ENCODE peak calls at places on chromosome 11, in seven cellular contexts. Q is neural progenitor cell; R is CD8-positive, alpha-beta T cell; U is HAP-1; S is right lobe of liver; V is IMR-90; K is sigmoid colon. E is an unnamed sample.

GRCh38 chr11:111391328-111392124 is 12.5 kb upstream of the POU2AF1 start:
- DNase-seq in K (no peak), V (no peak), R (no peak), Q (no peak), U (no peak), S (no peak), E (no peak)

GRCh38 chr11:34941688-34942087 is 25.3 kb downstream of the PDHX start:
- DNase-seq in V (no peak), Q (no peak), K (no peak), S (no peak), U (no peak), R (no peak), E (no peak)

GRCh38 chr11:11982975-11983374 is 25.5 kb downstream of the DKK3 start:
- DNase-seq in R (no peak), U (no peak), Q (no peak), K (no peak), S (no peak), V (peak; percentile 75), E (no peak)

GRCh38 chr11:111412293-111412692 is 33.2 kb upstream of the POU2AF1 start:
- DNase-seq in V (no peak), S (no peak), K (no peak), Q (no peak), R (no peak), U (no peak), E (no peak)

GRCh38 chr11:36411202-36411640 is 98.9 kb downstream of the TRAF6 start:
- DNase-seq in Q (no peak), K (no peak), S (no peak), V (no peak), R (no peak), U (no peak), E (no peak)

GRCh38 chr11:67671211-67671520 is 3.3 kb downstream of the ALDH3B2 start:
- DNase-seq in V (no peak), S (no peak), K (no peak), R (no peak), Q (no peak), U (no peak), E (no peak)

GRCh38 chr11:68099474-68100405 is 21.4 kb downstream of the CHKA start:
- DNase-seq in R (peak; percentile 62), K (no peak), V (no peak), Q (no peak), U (no peak), S (peak; percentile 79), E (no peak)

GRCh38 chr11:97722065-97722464 is 1298.7 kb upstream of the CNTN5 start:
- DNase-seq in K (no peak), V (peak; percentile 89), Q (no peak), S (no peak), U (no peak), R (no peak), E (peak; percentile 84)

GRCh38 chr11:36364551-36364950 is 68.5 kb downstream of the PRR5L start:
- DNase-seq in S (no peak), U (no peak), K (no peak), R (no peak), V (no peak), Q (no peak), E (no peak)

GRCh38 chr11:11284481-11284880 is 68.6 kb downstream of the CSNK2A3 start:
- DNase-seq in S (no peak), U (no peak), K (peak; percentile 4), R (no peak), Q (no peak), V (no peak), E (no peak)

GRCh38 chr11:11620251-11620965 is 1.4 kb downstream of the GALNT18 start:
- DNase-seq in R (no peak), U (peak; percentile 52), K (peak; percentile 78), Q (peak; percentile 67), S (peak; percentile 69), V (peak; percentile 12), E (peak; percentile 69)

GRCh38 chr11:77473001-77473800 is 693 bp downstream of the PAK1 start:
- DNase-seq in Q (peak; percentile 75), R (peak; percentile 73), S (peak; percentile 79), U (peak; percentile 41), K (peak; percentile 72), V (no peak), E (no peak)

GRCh38 chr11:69641681-69642548 is 959 bp downstream of the CCND1 start:
- DNase-seq in U (no peak), K (peak; percentile 61), R (no peak), S (peak; percentile 54), V (no peak), Q (peak; percentile 35), E (peak; percentile 48)

GRCh38 chr11:34065505-34066203 is 14.1 kb downstream of the CAPRIN1 start:
- DNase-seq in S (no peak), R (no peak), U (no peak), Q (no peak), K (no peak), V (peak; percentile 59), E (no peak)

GRCh38 chr11:58391879-58392278 is 14.8 kb downstream of the OR5B3 start:
- DNase-seq in R (no peak), S (no peak), U (no peak), V (peak; percentile 72), K (no peak), Q (no peak), E (no peak)

GRCh38 chr11:86116386-86116726 is 47.5 kb upstream of the PICALM start:
- DNase-seq in R (no peak), U (no peak), Q (no peak), S (no peak), K (no peak), V (peak; percentile 98), E (no peak)

GRCh38 chr11:133669371-133670046 is 137.2 kb upstream of the OPCML start:
- DNase-seq in V (no peak), U (no peak), R (no peak), S (no peak), Q (peak; percentile 28), K (no peak), E (no peak)

GRCh38 chr11:73578786-73579185 is 19.1 kb downstream of the FAM168A start:
- DNase-seq in Q (no peak), R (no peak), S (no peak), V (no peak), K (no peak), U (no peak), E (no peak)

GRCh38 chr11:66282468-66283455 is 4.8 kb downstream of the CNIH2 start:
- DNase-seq in Q (peak; percentile 100), K (peak; percentile 98), R (peak; percentile 99), U (peak; percentile 91), S (peak; percentile 100), V (peak; percentile 91), E (peak; percentile 98)

GRCh38 chr11:66279092-66279797 is 1.3 kb downstream of the CNIH2 start:
- DNase-seq in S (no peak), Q (no peak), V (no peak), K (no peak), U (no peak), R (no peak), E (peak; percentile 47)

GRCh38 chr11:66280428-66280827 is 2.5 kb downstream of the CNIH2 start:
- DNase-seq in K (no peak), V (no peak), R (no peak), U (no peak), S (peak; percentile 57), Q (peak; percentile 35), E (peak; percentile 61)

GRCh38 chr11:66281776-66282467 is 3.9 kb downstream of the CNIH2 start:
- DNase-seq in S (peak; percentile 54), U (no peak), Q (no peak), R (no peak), K (no peak), V (no peak), E (no peak)

DNA sequence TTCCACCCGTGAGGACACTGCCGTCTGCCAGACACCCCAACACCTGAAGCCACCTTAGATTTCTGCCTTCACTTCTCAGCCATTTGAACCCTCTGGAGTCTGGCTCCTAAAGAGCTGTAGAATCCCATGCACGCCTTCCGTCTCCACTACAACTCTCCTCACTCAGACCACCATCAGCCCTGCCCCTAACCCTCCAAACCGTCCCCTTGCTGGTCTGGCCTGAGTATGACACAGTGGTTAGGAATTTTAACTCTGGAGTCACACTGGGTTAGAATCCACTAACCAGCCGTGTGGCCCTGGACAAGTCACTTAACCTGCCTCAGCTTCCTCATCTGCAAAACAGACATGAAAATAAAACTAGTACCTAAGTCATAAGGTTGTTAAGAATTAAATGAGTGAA is 3.0 kb downstream of the CNIH2 start:
- DNase-seq in K (no peak), Q (no peak), S (no peak), R (no peak), U (no peak), V (no peak), E (no peak)
- H3K4me1 ChIP-seq in K (peaks cover 28% of the 10 kb centered on the region), Q (peaks cover 22% of the 10 kb centered on the region), S (no peaks in the 10 kb centered on the region), R (peaks cover 29% of the 10 kb centered on the region), U (no peaks in the 10 kb centered on the region), V (peaks cover 5% of the 10 kb centered on the region), E (no peaks in the 10 kb centered on the region)

DNA sequence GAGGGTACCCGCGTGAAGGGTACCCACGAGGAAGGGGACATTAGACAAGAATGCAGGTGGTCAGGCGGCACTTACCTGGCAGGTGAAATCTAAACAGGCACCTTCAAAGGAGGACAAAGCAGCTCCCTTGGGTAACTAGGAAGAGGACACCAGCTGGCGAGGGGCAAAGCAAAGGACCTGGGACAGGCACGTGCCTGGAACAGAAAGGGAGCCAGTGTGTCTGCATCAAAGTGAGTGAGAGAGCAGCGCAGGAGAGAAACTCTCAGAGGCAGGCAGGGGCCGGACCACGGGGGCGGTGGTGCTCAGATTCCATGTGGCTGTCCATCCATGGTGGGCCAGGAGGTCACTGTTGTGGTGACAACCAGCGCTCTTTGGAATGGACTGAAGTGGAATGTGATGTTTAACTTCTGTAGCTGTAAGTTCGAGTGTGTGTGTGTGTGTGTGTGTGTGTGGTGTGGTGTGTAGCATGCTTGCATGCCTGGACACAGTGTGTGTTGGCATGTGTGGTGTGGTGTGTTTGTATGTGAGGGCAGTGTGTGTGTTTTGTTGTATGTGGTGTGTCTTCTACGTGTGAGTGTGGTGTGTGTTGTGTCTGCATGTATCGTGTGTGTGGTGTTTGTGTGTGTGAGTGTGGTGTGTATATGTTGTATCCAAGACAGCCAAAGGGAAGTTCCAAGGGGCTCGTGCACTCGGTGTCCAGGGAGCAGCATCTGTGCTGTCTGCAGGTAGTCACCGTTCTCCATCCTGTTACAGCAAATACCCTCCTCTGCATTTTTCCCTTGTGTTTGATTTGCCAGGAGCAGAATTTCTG is 86.4 kb downstream of the CDKN1C start:
- DNase-seq in U (no peak), V (peak; percentile 38), Q (no peak), R (no peak), K (no peak), S (peak; percentile 22), E (peak; percentile 40)
- H3K27me3 ChIP-seq in U (peaks cover 5% of the 10 kb centered on the region), V (peaks cover 24% of the 10 kb centered on the region), Q (no peaks in the 10 kb centered on the region), R (no peaks in the 10 kb centered on the region), K (no peaks in the 10 kb centered on the region), S (no peaks in the 10 kb centered on the region), E (no peaks in the 10 kb centered on the region)

GRCh38 chr11:101362643-101363042 is 221.2 kb downstream of the TRPC6 start:
- DNase-seq in U (no peak), Q (no peak), S (no peak), V (no peak), K (no peak), R (no peak), E (no peak)
- H3K9me3 ChIP-seq in U (no peaks in the 10 kb centered on the region), Q (no peaks in the 10 kb centered on the region), S (no peaks in the 10 kb centered on the region), V (no peaks in the 10 kb centered on the region), K (peaks cover 2% of the 10 kb centered on the region), R (no peaks in the 10 kb centered on the region), E (no peaks in the 10 kb centered on the region)

DNA sequence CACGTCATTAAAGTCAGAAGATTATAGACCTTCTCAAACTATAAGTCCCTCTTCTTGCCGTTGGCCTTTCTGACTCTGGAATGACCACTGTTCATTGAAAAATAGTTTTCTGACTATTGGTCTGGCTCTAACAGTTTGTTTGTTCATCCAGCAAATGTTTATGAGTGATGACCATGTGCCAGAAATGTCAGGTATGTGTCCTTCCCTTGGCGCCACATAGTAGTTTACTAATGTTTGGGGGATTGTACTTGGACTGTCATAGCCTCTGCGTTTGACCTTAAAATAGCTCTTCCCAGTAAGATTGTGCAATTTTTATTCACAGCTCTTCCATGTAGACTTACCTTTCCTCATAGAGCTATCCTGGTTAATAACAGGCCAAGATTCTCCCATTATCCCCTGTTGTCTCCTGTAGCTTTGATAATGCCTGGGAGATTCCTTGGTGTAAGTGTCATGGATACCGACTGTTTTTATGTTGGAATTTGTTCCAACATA is 13.7 kb downstream of the MCAM start:
- DNase-seq in Q (no peak), R (no peak), K (no peak), S (no peak), U (no peak), V (no peak), E (no peak)
- H3K4me1 ChIP-seq in Q (peaks cover 11% of the 10 kb centered on the region), R (peaks cover 30% of the 10 kb centered on the region), K (peaks cover 28% of the 10 kb centered on the region), S (peaks cover 3% of the 10 kb centered on the region), U (no peaks in the 10 kb centered on the region), V (peaks cover 8% of the 10 kb centered on the region), E (no peaks in the 10 kb centered on the region)